ENCODE peak calls at places on chromosomes 7 and 10, in five cellular contexts. One of them, this sample, is unnamed.

GRCh38 chr7:6015917-6016652 is 7.0 kb downstream of the AIMP2 start:
- DNase-seq in tibial artery: peak
- DNase-seq in astrocyte of the cerebellum: peak
- DNase-seq in GM23338: no peak
- DNase-seq in cardiac fibroblast: peak
- DNase-seq in this sample: no peak

GRCh38 chr10:8498881-8499280 is 444.4 kb downstream of the GATA3 start:
- DNase-seq in tibial artery: no peak
- DNase-seq in astrocyte of the cerebellum: no peak
- DNase-seq in GM23338: no peak
- DNase-seq in cardiac fibroblast: peak
- DNase-seq in this sample: no peak

GRCh38 chr7:2572101-2572842 is 13.5 kb downstream of the IQCE start:
- DNase-seq in tibial artery: no peak
- DNase-seq in astrocyte of the cerebellum: no peak
- DNase-seq in GM23338: no peak
- DNase-seq in cardiac fibroblast: peak
- DNase-seq in this sample: no peak

GRCh38 chr10:18140149-18140956 is at the start of gene CACNB2:
- DNase-seq in tibial artery: peak
- DNase-seq in astrocyte of the cerebellum: no peak
- DNase-seq in GM23338: peak
- DNase-seq in cardiac fibroblast: peak
- DNase-seq in this sample: peak

GRCh38 chr10:42997151-42997848 is 79.6 kb upstream of the RET start:
- DNase-seq in tibial artery: peak
- DNase-seq in astrocyte of the cerebellum: no peak
- DNase-seq in GM23338: no peak
- DNase-seq in cardiac fibroblast: no peak
- DNase-seq in this sample: no peak

GRCh38 chr10:67079126-67079525 is 153.3 kb downstream of the LRRTM3 start:
- DNase-seq in tibial artery: no peak
- DNase-seq in astrocyte of the cerebellum: no peak
- DNase-seq in GM23338: no peak
- DNase-seq in cardiac fibroblast: peak
- DNase-seq in this sample: no peak

GRCh38 chr7:142866361-142867096 is 11.7 kb downstream of the EPHB6 start:
- DNase-seq in tibial artery: no peak
- DNase-seq in astrocyte of the cerebellum: no peak
- DNase-seq in GM23338: peak
- DNase-seq in cardiac fibroblast: peak
- DNase-seq in this sample: no peak

GRCh38 chr7:45456747-45457146 is 117.4 kb upstream of the ADCY1 start:
- DNase-seq in tibial artery: no peak
- DNase-seq in astrocyte of the cerebellum: peak
- DNase-seq in GM23338: no peak
- DNase-seq in cardiac fibroblast: no peak
- DNase-seq in this sample: no peak

GRCh38 chr7:46155367-46155766 is 234.3 kb upstream of the IGFBP3 start:
- DNase-seq in tibial artery: no peak
- DNase-seq in astrocyte of the cerebellum: no peak
- DNase-seq in GM23338: no peak
- DNase-seq in cardiac fibroblast: no peak
- DNase-seq in this sample: no peak

GRCh38 chr7:118696879-118697278 is 472.4 kb downstream of the ANKRD7 start:
- DNase-seq in tibial artery: no peak
- DNase-seq in astrocyte of the cerebellum: no peak
- DNase-seq in GM23338: no peak
- DNase-seq in cardiac fibroblast: no peak
- DNase-seq in this sample: no peak

GRCh38 chr10:75314570-75314969 is 78.8 kb upstream of the COMTD1 start:
- DNase-seq in tibial artery: no peak
- DNase-seq in astrocyte of the cerebellum: no peak
- DNase-seq in GM23338: no peak
- DNase-seq in cardiac fibroblast: no peak
- DNase-seq in this sample: no peak

GRCh38 chr10:104255244-104255981 is 721 bp downstream of the GSTO1 start:
- DNase-seq in tibial artery: no peak
- DNase-seq in astrocyte of the cerebellum: no peak
- DNase-seq in GM23338: peak
- DNase-seq in cardiac fibroblast: peak
- DNase-seq in this sample: no peak

GRCh38 chr10:129459762-129460539 is 7.1 kb upstream of the MGMT start:
- DNase-seq in tibial artery: no peak
- DNase-seq in astrocyte of the cerebellum: no peak
- DNase-seq in GM23338: no peak
- DNase-seq in cardiac fibroblast: no peak
- DNase-seq in this sample: no peak

GRCh38 chr10:63767512-63767911 is 246.3 kb downstream of the REEP3 start:
- DNase-seq in tibial artery: no peak
- DNase-seq in astrocyte of the cerebellum: peak
- DNase-seq in GM23338: peak
- DNase-seq in cardiac fibroblast: peak
- DNase-seq in this sample: no peak

GRCh38 chr7:50632561-50633413 is 67.6 kb upstream of the DDC start:
- DNase-seq in tibial artery: peak
- DNase-seq in astrocyte of the cerebellum: no peak
- DNase-seq in GM23338: peak
- DNase-seq in cardiac fibroblast: peak
- DNase-seq in this sample: no peak

GRCh38 chr10:119931873-119932272 is 39.3 kb downstream of the SEC23IP start:
- DNase-seq in tibial artery: no peak
- DNase-seq in astrocyte of the cerebellum: no peak
- DNase-seq in GM23338: no peak
- DNase-seq in cardiac fibroblast: peak
- DNase-seq in this sample: no peak

GRCh38 chr7:45863715-45864114 is 9.2 kb downstream of the CCDC201 start:
- DNase-seq in tibial artery: no peak
- DNase-seq in astrocyte of the cerebellum: no peak
- DNase-seq in GM23338: peak
- DNase-seq in cardiac fibroblast: no peak
- DNase-seq in this sample: no peak

GRCh38 chr7:50197547-50197946 is 104.5 kb upstream of the ZPBP start:
- DNase-seq in tibial artery: no peak
- DNase-seq in astrocyte of the cerebellum: no peak
- DNase-seq in GM23338: peak
- DNase-seq in cardiac fibroblast: no peak
- DNase-seq in this sample: no peak

GRCh38 chr7:18834574-18835361 is 282.7 kb downstream of the TWIST1 start:
- DNase-seq in tibial artery: no peak
- DNase-seq in astrocyte of the cerebellum: no peak
- DNase-seq in GM23338: no peak
- DNase-seq in cardiac fibroblast: no peak
- DNase-seq in this sample: no peak

GRCh38 chr10:58622286-58622685 is 109.6 kb downstream of the BICC1 start:
- DNase-seq in tibial artery: no peak
- DNase-seq in astrocyte of the cerebellum: no peak
- DNase-seq in GM23338: no peak
- DNase-seq in cardiac fibroblast: peak
- DNase-seq in this sample: no peak

GRCh38 chr7:32206987-32207386 is 136.8 kb upstream of the PDE1C start:
- DNase-seq in tibial artery: no peak
- DNase-seq in astrocyte of the cerebellum: peak
- DNase-seq in GM23338: peak
- DNase-seq in cardiac fibroblast: no peak
- DNase-seq in this sample: no peak

GRCh38 chr10:70323697-70324340 is 40.0 kb upstream of the NPFFR1 start:
- DNase-seq in tibial artery: peak
- DNase-seq in astrocyte of the cerebellum: no peak
- DNase-seq in GM23338: peak
- DNase-seq in cardiac fibroblast: no peak
- DNase-seq in this sample: no peak

GRCh38 chr7:107643407-107643806 is 17.2 kb upstream of the SLC26A4 start:
- DNase-seq in tibial artery: no peak
- DNase-seq in astrocyte of the cerebellum: peak
- DNase-seq in GM23338: peak
- DNase-seq in cardiac fibroblast: peak
- DNase-seq in this sample: no peak

GRCh38 chr10:42929993-42930392 is 146.9 kb upstream of the RET start:
- DNase-seq in tibial artery: no peak
- DNase-seq in astrocyte of the cerebellum: no peak
- DNase-seq in GM23338: no peak
- DNase-seq in cardiac fibroblast: no peak
- DNase-seq in this sample: no peak

GRCh38 chr10:11036424-11037011 is 18.8 kb downstream of the CELF2 start:
- DNase-seq in tibial artery: no peak
- DNase-seq in astrocyte of the cerebellum: peak
- DNase-seq in GM23338: peak
- DNase-seq in cardiac fibroblast: peak
- DNase-seq in this sample: no peak

GRCh38 chr10:34889004-34889869 is 74.1 kb upstream of the PARD3 start:
- DNase-seq in tibial artery: no peak
- DNase-seq in astrocyte of the cerebellum: no peak
- DNase-seq in GM23338: no peak
- DNase-seq in cardiac fibroblast: peak
- DNase-seq in this sample: no peak

GRCh38 chr10:11716704-11717103 is 25.5 kb upstream of the ECHDC3 start:
- DNase-seq in tibial artery: no peak
- DNase-seq in astrocyte of the cerebellum: no peak
- DNase-seq in GM23338: no peak
- DNase-seq in cardiac fibroblast: no peak
- DNase-seq in this sample: no peak

GRCh38 chr10:77888356-77888703 is 38.2 kb downstream of the DLG5 start:
- DNase-seq in tibial artery: no peak
- DNase-seq in astrocyte of the cerebellum: no peak
- DNase-seq in GM23338: no peak
- DNase-seq in cardiac fibroblast: peak
- DNase-seq in this sample: no peak

GRCh38 chr10:77890097-77890496 is 36.5 kb downstream of the DLG5 start:
- DNase-seq in tibial artery: no peak
- DNase-seq in astrocyte of the cerebellum: no peak
- DNase-seq in GM23338: peak
- DNase-seq in cardiac fibroblast: no peak
- DNase-seq in this sample: no peak

GRCh38 chr10:77886795-77887355 is 39.7 kb downstream of the DLG5 start:
- DNase-seq in tibial artery: no peak
- DNase-seq in astrocyte of the cerebellum: no peak
- DNase-seq in GM23338: no peak
- DNase-seq in cardiac fibroblast: no peak
- DNase-seq in this sample: no peak

GRCh38 chr10:77887631-77888355 is 38.8 kb downstream of the DLG5 start:
- DNase-seq in tibial artery: peak
- DNase-seq in astrocyte of the cerebellum: no peak
- DNase-seq in GM23338: no peak
- DNase-seq in cardiac fibroblast: peak
- DNase-seq in this sample: no peak

DNA sequence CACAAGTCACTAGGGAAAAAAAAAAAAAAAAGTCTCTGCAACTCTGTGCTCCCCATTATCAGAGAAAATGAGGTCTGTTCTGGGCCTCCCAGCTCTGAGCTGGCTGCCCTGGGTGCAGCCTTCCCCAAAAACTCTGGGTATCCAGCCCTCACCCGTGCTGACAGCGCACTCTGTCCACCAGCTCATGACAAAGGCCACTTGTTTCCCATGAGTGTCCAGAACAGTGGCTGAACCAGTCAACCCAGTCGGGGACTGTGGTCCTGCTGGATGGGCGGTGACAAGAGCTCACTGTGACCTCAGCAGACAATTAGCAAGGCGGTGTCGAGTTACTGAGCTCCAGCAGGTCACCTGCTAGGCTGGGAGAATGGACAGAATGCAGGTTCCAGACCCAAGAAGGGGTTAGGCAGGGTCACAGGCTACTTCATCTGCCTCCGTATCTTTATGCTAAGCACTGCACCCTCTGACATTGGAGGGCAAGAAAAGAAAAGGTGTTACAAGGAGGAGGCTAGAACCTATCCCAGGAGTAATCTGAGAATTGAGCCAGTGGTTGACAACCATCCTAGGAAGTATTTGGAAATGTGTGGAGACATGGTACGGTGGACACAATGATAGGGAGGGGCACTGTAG is 37.2 kb downstream of the DLG5 start:
- DNase-seq in tibial artery: no peak
- DNase-seq in astrocyte of the cerebellum: no peak
- DNase-seq in GM23338: peak
- DNase-seq in cardiac fibroblast: no peak
- DNase-seq in this sample: no peak
- TF ChIP-seq CTCF in tibial artery: no peak
- TF ChIP-seq CTCF in astrocyte of the cerebellum: no peak
- TF ChIP-seq CTCF in GM23338: no peak
- TF ChIP-seq CTCF in cardiac fibroblast: no peak
- TF ChIP-seq CTCF in this sample: no peak

GRCh38 chr10:97428572-97428981 is 2.6 kb downstream of the PGAM1 start:
- DNase-seq in tibial artery: no peak
- DNase-seq in astrocyte of the cerebellum: no peak
- DNase-seq in GM23338: peak
- DNase-seq in cardiac fibroblast: peak
- DNase-seq in this sample: no peak

GRCh38 chr10:97426776-97427570 is 982 bp downstream of the PGAM1 start:
- DNase-seq in tibial artery: no peak
- DNase-seq in astrocyte of the cerebellum: no peak
- DNase-seq in GM23338: peak
- DNase-seq in cardiac fibroblast: peak
- DNase-seq in this sample: no peak

GRCh38 chr10:97422921-97423420 is 3.0 kb upstream of the PGAM1 start:
- DNase-seq in tibial artery: no peak
- DNase-seq in astrocyte of the cerebellum: no peak
- DNase-seq in GM23338: no peak
- DNase-seq in cardiac fibroblast: peak
- DNase-seq in this sample: no peak

GRCh38 chr10:97427571-97428179 is 1.7 kb downstream of the PGAM1 start:
- DNase-seq in tibial artery: no peak
- DNase-seq in astrocyte of the cerebellum: no peak
- DNase-seq in GM23338: peak
- DNase-seq in cardiac fibroblast: peak
- DNase-seq in this sample: no peak

GRCh38 chr10:97425964-97426775 is at the start of gene PGAM1:
- DNase-seq in tibial artery: peak
- DNase-seq in astrocyte of the cerebellum: peak
- DNase-seq in GM23338: peak
- DNase-seq in cardiac fibroblast: peak
- DNase-seq in this sample: peak
- TF ChIP-seq CTCF in tibial artery: peak
- TF ChIP-seq CTCF in astrocyte of the cerebellum: peak
- TF ChIP-seq CTCF in GM23338: peak
- TF ChIP-seq CTCF in cardiac fibroblast: peak
- TF ChIP-seq CTCF in this sample: peak

GRCh38 chr7:131190581-131190980 is 137.1 kb upstream of the MKLN1 start:
- DNase-seq in tibial artery: no peak
- DNase-seq in astrocyte of the cerebellum: no peak
- DNase-seq in GM23338: no peak
- DNase-seq in cardiac fibroblast: no peak
- DNase-seq in this sample: no peak
- TF ChIP-seq CTCF in tibial artery: no peak
- TF ChIP-seq CTCF in astrocyte of the cerebellum: no peak
- TF ChIP-seq CTCF in GM23338: no peak
- TF ChIP-seq CTCF in cardiac fibroblast: no peak
- TF ChIP-seq CTCF in this sample: no peak

DNA sequence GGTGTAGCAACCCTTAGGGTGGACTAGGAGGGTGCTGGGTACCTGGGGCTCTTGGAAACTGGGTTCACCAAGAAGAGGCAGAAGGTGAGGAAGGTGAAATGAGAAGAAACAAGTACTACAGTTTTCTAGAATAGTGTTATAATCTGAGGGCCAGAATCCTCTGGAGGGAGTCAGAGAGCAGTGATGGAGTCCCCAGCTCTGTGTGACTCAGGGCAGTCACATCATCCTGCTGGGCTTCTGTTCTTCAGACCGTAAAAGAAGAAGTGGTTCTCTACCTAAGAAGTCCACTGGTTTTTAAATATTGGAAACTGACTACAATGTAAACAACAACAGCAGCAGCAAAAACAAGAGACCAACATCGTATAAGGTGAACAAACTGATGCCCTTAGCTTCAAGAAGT is 197.3 kb downstream of the PRPF18 start:
- DNase-seq in tibial artery: no peak
- DNase-seq in astrocyte of the cerebellum: no peak
- DNase-seq in GM23338: peak
- DNase-seq in cardiac fibroblast: no peak
- DNase-seq in this sample: no peak
- TF ChIP-seq CTCF in tibial artery: no peak
- TF ChIP-seq CTCF in astrocyte of the cerebellum: peak
- TF ChIP-seq CTCF in GM23338: peak
- TF ChIP-seq CTCF in cardiac fibroblast: no peak
- TF ChIP-seq CTCF in this sample: peak